ENCODE peak calls at places on chromosomes 12 and 14, in eight cellular contexts. T is GM23338, E is OCI-LY7, U is HCT116, H is PC-3, Y is neural progenitor cell, O is GM23248, D is MM.1S. Z is an unnamed sample.

GRCh38 chr12:106428379-106428778 is 70.8 kb downstream of the POLR3B start:
- DNase-seq in T (no peak), Y (no peak), U (no peak), E (no peak), H (no peak), O (no peak), D (no peak), Z (no peak)

GRCh38 chr14:93549578-93549977 is 118.8 kb downstream of the UNC79 start:
- DNase-seq in E (peak), T (no peak), Y (no peak), O (no peak), D (no peak), H (peak), U (no peak), Z (no peak)

GRCh38 chr12:128178971-128179370 is 88.0 kb upstream of the TMEM132C start:
- DNase-seq in E (no peak), T (no peak), D (no peak), U (no peak), H (peak), O (no peak), Y (no peak), Z (peak)

GRCh38 chr14:75554482-75554881 is 23.9 kb upstream of the FLVCR2 start:
- DNase-seq in E (no peak), Y (no peak), O (peak), T (no peak), H (peak), D (no peak), U (no peak), Z (peak)

GRCh38 chr14:85468815-85469214 is 61.1 kb upstream of the FLRT2 start:
- DNase-seq in E (no peak), H (no peak), O (no peak), T (no peak), D (no peak), Y (no peak), U (no peak), Z (no peak)

GRCh38 chr14:61536661-61537566 is 158.4 kb upstream of the HIF1A start:
- DNase-seq in E (no peak), D (no peak), Y (no peak), T (no peak), H (no peak), O (peak), U (no peak), Z (no peak)

GRCh38 chr12:98893601-98894411 is 248.7 kb downstream of the APAF1 start:
- DNase-seq in O (no peak), D (no peak), T (peak), U (no peak), Y (peak), E (no peak), H (no peak), Z (no peak)

GRCh38 chr12:57112492-57113294 is 1.5 kb upstream of the STAT6 start:
- DNase-seq in T (no peak), U (no peak), Y (no peak), O (no peak), D (peak), H (no peak), E (no peak), Z (no peak)

GRCh38 chr12:31850268-31850667 is 108.9 kb upstream of the RESF1 start:
- DNase-seq in U (no peak), O (no peak), H (no peak), E (peak), Y (no peak), T (no peak), D (no peak), Z (no peak)

GRCh38 chr14:99621948-99622347 is 17.9 kb upstream of the CCDC85C start:
- DNase-seq in H (peak), O (no peak), T (no peak), E (no peak), D (no peak), U (no peak), Y (no peak), Z (no peak)

GRCh38 chr12:107439101-107439738 is 246.4 kb upstream of the PWP1 start:
- DNase-seq in Y (no peak), U (no peak), E (no peak), D (no peak), T (no peak), O (no peak), H (no peak), Z (no peak)

GRCh38 chr14:43677581-43677980 is 829.5 kb downstream of the FSCB start:
- DNase-seq in H (no peak), T (no peak), U (no peak), O (no peak), Y (no peak), D (no peak), E (no peak), Z (no peak)

GRCh38 chr12:55019784-55020183 is at the start of gene NEUROD4:
- DNase-seq in H (peak), O (peak), U (peak), T (peak), Y (peak), E (no peak), D (peak), Z (peak)

DNA sequence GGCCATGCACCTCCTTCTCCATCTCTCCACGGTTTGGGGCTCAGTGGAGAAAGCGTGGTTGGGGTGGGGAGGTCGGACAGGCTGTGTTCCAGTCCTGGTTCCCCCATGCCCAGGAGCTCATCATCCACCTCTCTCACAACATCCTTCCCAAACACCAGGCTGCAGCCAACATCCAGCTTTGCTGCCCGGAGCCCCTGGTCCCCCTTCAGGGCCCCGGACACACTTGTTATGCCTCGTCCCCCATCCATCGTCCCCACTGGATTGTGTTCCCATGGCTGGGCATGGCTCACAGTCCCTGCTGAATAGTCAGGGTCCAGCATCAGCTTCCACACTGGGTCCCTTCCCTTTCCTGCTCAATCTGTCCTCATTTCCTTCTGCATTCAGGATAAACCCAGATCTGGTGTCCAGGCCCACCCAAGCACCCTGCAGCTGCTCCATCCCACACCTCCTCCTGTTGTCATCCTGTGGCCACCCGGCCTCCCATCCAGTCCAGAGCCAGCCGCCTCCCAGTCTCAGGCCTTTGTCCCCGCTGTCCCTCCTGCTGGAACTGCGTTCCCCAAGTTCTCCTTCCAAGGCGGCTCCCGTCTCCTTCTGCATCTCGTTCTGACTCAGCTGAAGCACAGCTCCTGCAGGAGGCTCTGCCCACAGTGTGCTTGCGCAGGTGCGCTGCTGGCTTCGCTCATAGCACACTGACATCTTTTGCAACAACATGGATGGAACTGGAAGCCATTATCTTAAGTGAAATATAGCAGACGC is 211.4 kb upstream of the RTL1 start:
- DNase-seq in H (no peak), Y (no peak), E (no peak), O (no peak), D (no peak), U (no peak), T (no peak), Z (no peak)
- H2AFZ ChIP-seq in H (no peak), Y (no peak), E (no peak), O (no peak), D (no peak), U (no peak), T (no peak), Z (no peak)

GRCh38 chr14:44959538-44959937 is 2.2 kb downstream of the KLHL28 start:
- DNase-seq in D (no peak), E (no peak), H (no peak), Y (no peak), O (no peak), U (no peak), T (no peak), Z (no peak)

GRCh38 chr14:44961151-44961729 is 507 bp downstream of the KLHL28 start:
- DNase-seq in H (peak), D (peak), T (peak), E (peak), U (no peak), Y (peak), O (peak), Z (peak)

GRCh38 chr14:44961730-44962572 is at the start of the genes KLHL28 and TOGARAM1:
- DNase-seq in Y (peak), U (peak), O (peak), H (peak), E (peak), T (peak), D (peak), Z (peak)

GRCh38 chr14:44960146-44960545 is 1.6 kb downstream of the KLHL28 start:
- DNase-seq in O (peak), Y (no peak), E (peak), D (no peak), U (no peak), T (no peak), H (peak), Z (no peak)

GRCh38 chr14:44960646-44961045 is 1.1 kb downstream of the KLHL28 start:
- DNase-seq in O (peak), D (no peak), U (no peak), E (no peak), H (no peak), T (no peak), Y (no peak), Z (no peak)
- H3K27ac ChIP-seq in O (peak), D (peak), U (peak), E (peak), H (no peak), T (no peak), Y (no peak), Z (peak)

DNA sequence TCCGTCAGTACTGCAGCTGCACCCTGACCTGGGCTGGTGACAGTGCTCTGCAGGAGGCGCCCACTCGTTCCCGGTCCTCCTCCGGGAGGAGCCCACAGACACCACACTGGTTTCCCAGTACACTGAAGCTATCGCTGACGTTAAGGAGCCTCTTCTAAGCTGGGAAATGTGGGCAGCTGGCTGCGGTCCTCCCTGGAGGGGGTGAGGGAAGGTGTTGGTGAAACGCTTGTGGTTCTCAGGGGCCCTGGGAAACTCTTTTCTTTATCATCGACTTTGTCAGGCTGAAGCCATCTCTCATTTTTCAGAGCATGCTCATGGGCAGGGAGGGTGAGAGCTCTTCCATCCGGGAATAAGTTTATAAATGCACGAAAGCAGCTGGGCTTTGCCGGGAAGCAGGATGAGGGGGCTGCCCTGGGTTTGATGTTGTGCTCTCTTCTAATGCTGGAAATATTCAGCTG is 176.0 kb downstream of the CHST11 start:
- DNase-seq in E (no peak), H (no peak), T (no peak), Y (no peak), D (no peak), U (no peak), O (peak), Z (no peak)
- TF ChIP-seq EZH2phosphoT487 in E (no peak), H (no peak), T (no peak), Y (no peak), D (no peak), U (no peak), O (no peak), Z (no peak)

GRCh38 chr14:80491562-80492139 is 280.3 kb upstream of the DIO2 start:
- DNase-seq in U (no peak), O (peak), D (no peak), Y (no peak), T (no peak), E (no peak), H (no peak), Z (no peak)
- H2AFZ ChIP-seq in U (no peak), O (peak), D (no peak), Y (no peak), T (no peak), E (no peak), H (no peak), Z (no peak)